ENCODE peak calls at places on chromosomes 1 and 21, in four cellular contexts. One of them, this sample, is unnamed. For H3K27me3, the result is how much of the 10 kb centered on the place peaks cover.

GRCh38 chr1:83077411-83077810 is 921.5 kb downstream of the TTLL7 start:
- DNase-seq in CD8-positive, alpha-beta memory T cell: no peak
- DNase-seq in right cardiac atrium: no peak
- DNase-seq in fibroblast of lung: no peak
- DNase-seq in this sample: no peak

GRCh38 chr21:34195365-34195764 is 122.0 kb downstream of the MRPS6 start:
- DNase-seq in CD8-positive, alpha-beta memory T cell: no peak
- DNase-seq in right cardiac atrium: no peak
- DNase-seq in fibroblast of lung: no peak
- DNase-seq in this sample: no peak

GRCh38 chr1:174406421-174406820 is 41.3 kb upstream of the GPR52 start:
- DNase-seq in CD8-positive, alpha-beta memory T cell: no peak
- DNase-seq in right cardiac atrium: no peak
- DNase-seq in fibroblast of lung: no peak
- DNase-seq in this sample: no peak

GRCh38 chr1:245195398-245195797 is 40.6 kb downstream of the KIF26B start:
- DNase-seq in CD8-positive, alpha-beta memory T cell: no peak
- DNase-seq in right cardiac atrium: no peak
- DNase-seq in fibroblast of lung: no peak
- DNase-seq in this sample: no peak

GRCh38 chr1:230002164-230002803 is 64.8 kb upstream of the GALNT2 start:
- DNase-seq in CD8-positive, alpha-beta memory T cell: no peak
- DNase-seq in right cardiac atrium: peak
- DNase-seq in fibroblast of lung: peak
- DNase-seq in this sample: no peak

GRCh38 chr1:237794071-237794470 is 96.7 kb downstream of the ZP4 start:
- DNase-seq in CD8-positive, alpha-beta memory T cell: no peak
- DNase-seq in right cardiac atrium: no peak
- DNase-seq in fibroblast of lung: no peak
- DNase-seq in this sample: no peak

GRCh38 chr1:226722901-226723639 is 16.0 kb downstream of the ITPKB start:
- DNase-seq in CD8-positive, alpha-beta memory T cell: no peak
- DNase-seq in right cardiac atrium: no peak
- DNase-seq in fibroblast of lung: no peak
- DNase-seq in this sample: no peak

GRCh38 chr1:246827396-246827795 is 103.2 kb downstream of the SCCPDH start:
- DNase-seq in CD8-positive, alpha-beta memory T cell: no peak
- DNase-seq in right cardiac atrium: no peak
- DNase-seq in fibroblast of lung: no peak
- DNase-seq in this sample: no peak

GRCh38 chr21:45981154-45981606 is 390 bp upstream of the COL6A1 start:
- DNase-seq in CD8-positive, alpha-beta memory T cell: peak
- DNase-seq in right cardiac atrium: peak
- DNase-seq in fibroblast of lung: peak
- DNase-seq in this sample: peak

GRCh38 chr1:94917251-94917650 is 9.7 kb downstream of the CNN3 start:
- DNase-seq in CD8-positive, alpha-beta memory T cell: no peak
- DNase-seq in right cardiac atrium: no peak
- DNase-seq in fibroblast of lung: no peak
- DNase-seq in this sample: no peak

GRCh38 chr1:95384570-95384969 is 150.6 kb downstream of the RWDD3 start:
- DNase-seq in CD8-positive, alpha-beta memory T cell: no peak
- DNase-seq in right cardiac atrium: peak
- DNase-seq in fibroblast of lung: peak
- DNase-seq in this sample: no peak

GRCh38 chr1:248618878-248619277 is 16.0 kb downstream of the OR2T11 start:
- DNase-seq in CD8-positive, alpha-beta memory T cell: peak
- DNase-seq in right cardiac atrium: peak
- DNase-seq in fibroblast of lung: peak
- DNase-seq in this sample: no peak

GRCh38 chr1:151980287-151981177 is 13.1 kb downstream of the S100A10 start:
- DNase-seq in CD8-positive, alpha-beta memory T cell: no peak
- DNase-seq in right cardiac atrium: peak
- DNase-seq in fibroblast of lung: peak
- DNase-seq in this sample: peak

GRCh38 chr1:107883562-107883961 is 81.4 kb downstream of the VAV3 start:
- DNase-seq in CD8-positive, alpha-beta memory T cell: no peak
- DNase-seq in right cardiac atrium: peak
- DNase-seq in fibroblast of lung: peak
- DNase-seq in this sample: no peak

GRCh38 chr1:115496904-115497527 is 144.8 kb upstream of the VANGL1 start:
- DNase-seq in CD8-positive, alpha-beta memory T cell: no peak
- DNase-seq in right cardiac atrium: no peak
- DNase-seq in fibroblast of lung: peak
- DNase-seq in this sample: peak

GRCh38 chr1:209899948-209900347 is 38.1 kb upstream of the SYT14 start:
- DNase-seq in CD8-positive, alpha-beta memory T cell: no peak
- DNase-seq in right cardiac atrium: no peak
- DNase-seq in fibroblast of lung: no peak
- DNase-seq in this sample: no peak

GRCh38 chr1:48242126-48242736 is 19.7 kb downstream of the SLC5A9 start:
- DNase-seq in CD8-positive, alpha-beta memory T cell: no peak
- DNase-seq in right cardiac atrium: no peak
- DNase-seq in fibroblast of lung: no peak
- DNase-seq in this sample: no peak

GRCh38 chr1:67898033-67898726 is 64.9 kb upstream of the GNG12 start:
- DNase-seq in CD8-positive, alpha-beta memory T cell: no peak
- DNase-seq in right cardiac atrium: no peak
- DNase-seq in fibroblast of lung: no peak
- DNase-seq in this sample: no peak

GRCh38 chr1:60695633-60696032 is 386.7 kb upstream of the NFIA start:
- DNase-seq in CD8-positive, alpha-beta memory T cell: no peak
- DNase-seq in right cardiac atrium: peak
- DNase-seq in fibroblast of lung: no peak
- DNase-seq in this sample: no peak

GRCh38 chr1:166796620-166797236 is 42.5 kb upstream of the POGK start:
- DNase-seq in CD8-positive, alpha-beta memory T cell: no peak
- DNase-seq in right cardiac atrium: no peak
- DNase-seq in fibroblast of lung: no peak
- DNase-seq in this sample: no peak

GRCh38 chr1:231590453-231591198 is 36.0 kb upstream of the DISC1 start:
- DNase-seq in CD8-positive, alpha-beta memory T cell: no peak
- DNase-seq in right cardiac atrium: peak
- DNase-seq in fibroblast of lung: peak
- DNase-seq in this sample: peak

GRCh38 chr1:26530898-26531598 is 1.5 kb downstream of the RPS6KA1 start:
- DNase-seq in CD8-positive, alpha-beta memory T cell: no peak
- DNase-seq in right cardiac atrium: no peak
- DNase-seq in fibroblast of lung: peak
- DNase-seq in this sample: peak
- H3K27ac ChIP-seq in CD8-positive, alpha-beta memory T cell: peak
- H3K27ac ChIP-seq in right cardiac atrium: no peak
- H3K27ac ChIP-seq in fibroblast of lung: no peak
- H3K27ac ChIP-seq in this sample: peak

GRCh38 chr1:219621047-219621786 is 8.3 kb upstream of the ZC3H11B start:
- DNase-seq in CD8-positive, alpha-beta memory T cell: no peak
- DNase-seq in right cardiac atrium: peak
- DNase-seq in fibroblast of lung: no peak
- DNase-seq in this sample: no peak
- H3K27me3 ChIP-seq in CD8-positive, alpha-beta memory T cell: under half
- H3K27me3 ChIP-seq in right cardiac atrium: under half
- H3K27me3 ChIP-seq in fibroblast of lung: under half
- H3K27me3 ChIP-seq in this sample: under half

GRCh38 chr1:37792943-37793686 is 532 bp upstream of the MANEAL start:
- DNase-seq in CD8-positive, alpha-beta memory T cell: no peak
- DNase-seq in right cardiac atrium: no peak
- DNase-seq in fibroblast of lung: no peak
- DNase-seq in this sample: no peak
- H3K27ac ChIP-seq in CD8-positive, alpha-beta memory T cell: no peak
- H3K27ac ChIP-seq in right cardiac atrium: no peak
- H3K27ac ChIP-seq in fibroblast of lung: no peak
- H3K27ac ChIP-seq in this sample: no peak

DNA sequence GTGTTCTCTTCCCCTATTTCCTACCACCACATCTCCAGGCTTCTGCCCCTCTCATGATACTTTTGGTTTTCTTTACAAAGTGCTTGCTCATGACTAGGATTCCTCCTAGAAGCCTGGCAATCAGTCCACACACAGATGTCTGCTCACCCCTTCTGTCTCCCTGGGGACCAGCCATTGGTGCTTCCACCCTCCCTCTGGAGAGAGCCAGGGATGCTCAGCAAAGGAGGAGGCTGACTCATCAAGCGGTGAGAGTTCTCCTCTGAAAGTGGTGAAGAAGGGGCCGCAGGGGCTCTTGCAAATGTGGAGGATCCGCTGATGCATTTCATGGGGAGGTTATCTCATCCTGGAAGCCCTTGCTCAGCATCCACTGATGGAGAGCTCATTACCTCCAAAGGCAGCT is 14.5 kb downstream of the NT5C1A start:
- DNase-seq in CD8-positive, alpha-beta memory T cell: no peak
- DNase-seq in right cardiac atrium: no peak
- DNase-seq in fibroblast of lung: no peak
- DNase-seq in this sample: no peak
- H3K27me3 ChIP-seq in CD8-positive, alpha-beta memory T cell: under half
- H3K27me3 ChIP-seq in right cardiac atrium: under half
- H3K27me3 ChIP-seq in fibroblast of lung: under half
- H3K27me3 ChIP-seq in this sample: under half